ENCODE peak calls at places on chromosome 11, in four cellular contexts. D is cardiac muscle cell, R is colonic mucosa, V is IMR-90. U is an unnamed sample.

GRCh38 chr11:13343931-13344717 is 66.5 kb downstream of the BMAL1 start:
- DNase-seq in D (peak; percentile 83), R (peak; percentile 75), V (peak; percentile 79), U (peak; percentile 81)

GRCh38 chr11:118923721-118924587 is 1.8 kb downstream of the BCL9L start:
- DNase-seq in V (no peak), R (peak; percentile 61), D (no peak), U (peak; percentile 44)

GRCh38 chr11:77151804-77152513 is 23.9 kb downstream of the MYO7A start:
- DNase-seq in D (peak; percentile 70), V (peak; percentile 32), R (no peak), U (no peak)

GRCh38 chr11:117584056-117584830 is 212.8 kb downstream of the DSCAML1 start:
- DNase-seq in D (peak; percentile 2), R (no peak), V (peak; percentile 2), U (peak; percentile 64)

GRCh38 chr11:6919698-6920097 is 1.1 kb upstream of the OR2D3 start:
- DNase-seq in D (no peak), V (no peak), R (no peak), U (no peak)

GRCh38 chr11:77467993-77468392 is 5.9 kb downstream of the PAK1 start:
- DNase-seq in V (no peak), R (no peak), D (peak; percentile 41), U (peak; percentile 13)

GRCh38 chr11:60880635-60881282 is 13.4 kb downstream of the ZP1 start:
- DNase-seq in D (no peak), R (no peak), V (no peak), U (no peak)

GRCh38 chr11:15117751-15118150 is 3.0 kb downstream of the INSC start:
- DNase-seq in V (no peak), R (no peak), D (no peak), U (no peak)

GRCh38 chr11:98835336-98835735 is 185.4 kb upstream of the CNTN5 start:
- DNase-seq in V (no peak), D (peak; percentile 0), R (no peak), U (no peak)

GRCh38 chr11:69541001-69541285 is 59.5 kb downstream of the LINC01488 start:
- DNase-seq in D (no peak), R (no peak), V (no peak), U (peak; percentile 35)

GRCh38 chr11:72191961-72192381 is at the start of gene FOLR1:
- DNase-seq in D (no peak), V (no peak), R (no peak), U (peak; percentile 11)

GRCh38 chr11:18393581-18394299 is 623 bp upstream of the LDHA start:
- DNase-seq in D (no peak), V (no peak), R (peak; percentile 34), U (no peak)

GRCh38 chr11:57659669-57660068 is 2.1 kb downstream of the CLP1 start:
- DNase-seq in R (no peak), V (no peak), D (no peak), U (no peak)

GRCh38 chr11:96256213-96256580 is 86.8 kb downstream of the MAML2 start:
- DNase-seq in V (no peak), R (no peak), D (no peak), U (no peak)

GRCh38 chr11:80028998-80029397 is 588.2 kb upstream of the TENM4 start:
- DNase-seq in R (no peak), D (no peak), V (no peak), U (no peak)

GRCh38 chr11:30143098-30143705 is 87.6 kb upstream of the FSHB start:
- DNase-seq in D (peak; percentile 58), V (peak; percentile 15), R (no peak), U (peak; percentile 41)

GRCh38 chr11:46272816-46273427 is 4.5 kb upstream of the CREB3L1 start:
- DNase-seq in V (peak; percentile 76), R (peak; percentile 84), D (peak; percentile 79), U (peak; percentile 89)

GRCh38 chr11:104997288-104997687 is 25.7 kb downstream of the CASP5 start:
- DNase-seq in R (no peak), D (peak; percentile 67), V (no peak), U (no peak)

GRCh38 chr11:64745523-64746328 is 1.8 kb upstream of the RASGRP2 start:
- DNase-seq in V (peak; percentile 22), D (peak; percentile 75), R (peak; percentile 60), U (peak; percentile 59)

GRCh38 chr11:2302844-2303626 is 1.2 kb downstream of the TSPAN32 start:
- DNase-seq in D (no peak), R (peak; percentile 16), V (no peak), U (no peak)

GRCh38 chr11:69483696-69484426 is 2.4 kb downstream of the LINC01488 start:
- DNase-seq in R (no peak), V (no peak), D (no peak), U (no peak)

GRCh38 chr11:3747704-3748103 is 49.6 kb downstream of the NUP98 start:
- DNase-seq in D (peak; percentile 83), V (peak; percentile 89), R (no peak), U (peak; percentile 92)

GRCh38 chr11:94649254-94649653 is 82.1 kb downstream of the PIWIL4 start:
- DNase-seq in V (no peak), D (no peak), R (no peak), U (no peak)

GRCh38 chr11:74466916-74467885 is at the start of gene KCNE3:
- DNase-seq in D (peak; percentile 70), R (peak; percentile 77), V (no peak), U (peak; percentile 44)

GRCh38 chr11:70068950-70069349 is 9.2 kb upstream of the ANO1 start:
- DNase-seq in V (no peak), D (no peak), R (no peak), U (no peak)

GRCh38 chr11:70580036-70580805 is 181.9 kb downstream of the CTTN start:
- DNase-seq in V (no peak), R (no peak), D (peak; percentile 22), U (peak; percentile 8)

GRCh38 chr11:20310596-20311394 is 52.7 kb upstream of the HTATIP2 start:
- DNase-seq in D (no peak), V (no peak), R (no peak), U (no peak)

GRCh38 chr11:119722281-119722794 is 6.7 kb downstream of the NECTIN1 start:
- DNase-seq in V (no peak), R (peak; percentile 55), D (no peak), U (no peak)

GRCh38 chr11:122491486-122491885 is 164.0 kb upstream of the UBASH3B start:
- DNase-seq in R (no peak), D (peak; percentile 64), V (peak; percentile 75), U (peak; percentile 67)

GRCh38 chr11:92623055-92623454 is 346.4 kb upstream of the MTNR1B start:
- DNase-seq in R (no peak), D (no peak), V (no peak), U (no peak)

GRCh38 chr11:20238712-20239111 is 78.4 kb upstream of the DBX1 start:
- DNase-seq in D (no peak), R (peak; percentile 73), V (no peak), U (no peak)

GRCh38 chr11:95459268-95460040 is 228.5 kb upstream of the SESN3 start:
- DNase-seq in V (no peak), D (peak; percentile 71), R (no peak), U (peak; percentile 64)

GRCh38 chr11:30310623-30311022 is 12.3 kb upstream of the ARL14EP start:
- DNase-seq in R (no peak), D (no peak), V (no peak), U (no peak)

GRCh38 chr11:65487467-65488272 is 11.2 kb upstream of the MALAT1 start:
- DNase-seq in R (peak; percentile 97), D (peak; percentile 100), V (peak; percentile 100), U (peak; percentile 100)

DNA sequence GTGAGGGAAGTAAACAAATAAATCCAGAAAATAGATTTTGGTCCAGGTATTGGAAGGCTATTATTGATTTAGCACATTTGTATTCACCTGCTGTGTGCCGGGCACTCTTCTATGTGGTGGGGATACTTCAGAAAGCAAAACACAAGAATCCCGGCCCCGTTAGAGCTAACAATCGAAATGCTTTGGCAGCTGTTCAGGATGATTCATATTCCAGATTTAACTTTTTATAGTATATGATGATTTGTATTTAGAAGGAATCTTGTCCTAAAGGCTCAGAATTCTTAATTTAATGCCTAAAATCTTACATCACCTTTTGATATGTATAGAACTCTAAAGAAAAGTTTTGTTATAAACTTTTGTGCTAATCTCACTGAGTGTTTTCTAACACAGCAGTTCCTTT is 28.0 kb downstream of the ZC3H12C start:
- DNase-seq in R (no peak), V (peak; percentile 81), D (peak; percentile 77), U (peak; percentile 74)
- H3K4me1 ChIP-seq in R (no peaks in the 10 kb centered on the region), V (peaks cover 2% of the 10 kb centered on the region), D (no peaks in the 10 kb centered on the region), U (peaks cover 24% of the 10 kb centered on the region)

DNA sequence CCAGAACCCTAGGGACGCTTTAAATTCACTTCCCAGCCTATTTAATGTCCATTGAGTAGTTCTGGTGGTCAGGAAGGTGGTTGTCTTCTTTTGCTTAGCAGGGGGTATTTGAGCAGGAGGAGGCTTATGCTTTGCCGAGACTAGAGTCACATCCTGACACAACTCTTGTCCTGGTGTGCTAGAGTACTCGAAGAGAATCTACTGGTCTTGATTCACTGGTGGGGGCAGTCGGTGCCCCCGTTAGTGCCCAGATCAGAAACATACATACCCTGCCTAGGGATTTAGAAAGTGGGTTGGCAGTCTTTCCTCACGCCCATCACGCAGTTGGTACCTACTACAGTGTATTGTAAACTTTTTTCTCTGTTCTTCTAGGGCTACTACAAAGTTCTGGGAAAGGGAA is 2.7 kb downstream of the RPL27A start:
- DNase-seq in D (no peak), V (no peak), R (no peak), U (no peak)
- H3K4me1 ChIP-seq in D (peaks cover 5% of the 10 kb centered on the region), V (peaks cover 7% of the 10 kb centered on the region), R (peaks cover 20% of the 10 kb centered on the region), U (peaks cover 30% of the 10 kb centered on the region)

GRCh38 chr11:59770869-59771268 is 15.7 kb downstream of the STX3 start:
- DNase-seq in V (no peak), D (no peak), R (no peak), U (no peak)

GRCh38 chr11:59769086-59769485 is 13.9 kb downstream of the STX3 start:
- DNase-seq in D (no peak), R (no peak), V (no peak), U (no peak)

GRCh38 chr11:59770324-59770723 is 15.1 kb downstream of the STX3 start:
- DNase-seq in D (no peak), R (no peak), V (no peak), U (no peak)

GRCh38 chr11:59771605-59772004 is 16.4 kb downstream of the STX3 start:
- DNase-seq in R (no peak), V (no peak), D (no peak), U (no peak)

GRCh38 chr11:59769828-59770227 is 14.7 kb downstream of the STX3 start:
- DNase-seq in D (no peak), R (no peak), V (no peak), U (no peak)
- H3K4me1 ChIP-seq in D (peaks cover 6% of the 10 kb centered on the region), R (peaks cover 17% of the 10 kb centered on the region), V (no peaks in the 10 kb centered on the region), U (no peaks in the 10 kb centered on the region)

GRCh38 chr11:68334923-68335322 is 22.5 kb downstream of the LRP5 start:
- DNase-seq in D (no peak), R (no peak), V (no peak), U (no peak)

GRCh38 chr11:68338041-68338800 is 25.8 kb downstream of the LRP5 start:
- DNase-seq in V (peak; percentile 72), R (no peak), D (no peak), U (peak; percentile 85)

GRCh38 chr11:68335693-68336092 is 23.3 kb downstream of the LRP5 start:
- DNase-seq in V (no peak), R (no peak), D (no peak), U (no peak)

GRCh38 chr11:68340003-68340767 is 27.8 kb downstream of the LRP5 start:
- DNase-seq in V (no peak), D (no peak), R (no peak), U (no peak)

DNA sequence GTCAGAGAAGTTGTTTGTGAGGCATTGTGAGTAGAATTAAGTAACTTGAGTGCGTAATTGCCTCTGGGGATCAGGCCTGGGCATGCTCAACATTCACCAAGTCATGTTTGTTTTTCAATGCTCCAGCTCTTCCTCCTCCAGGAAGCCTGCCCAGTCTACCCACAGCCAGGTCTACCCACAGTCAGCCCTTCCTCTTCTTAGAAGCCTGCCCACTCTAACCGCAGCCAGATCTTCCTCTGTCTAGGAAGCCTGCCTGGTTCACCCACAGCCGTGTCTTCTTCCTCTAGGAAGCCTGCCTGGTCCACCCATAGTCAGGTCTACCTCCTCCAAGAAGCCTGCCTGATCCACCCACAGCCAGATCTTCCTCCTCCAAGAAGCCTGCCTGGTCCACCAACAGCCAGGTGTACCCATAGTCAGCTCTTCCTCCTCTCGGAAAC is 25.0 kb downstream of the LRP5 start:
- DNase-seq in D (no peak), R (no peak), V (no peak), U (no peak)
- H3K4me1 ChIP-seq in D (peaks cover 14% of the 10 kb centered on the region), R (no peaks in the 10 kb centered on the region), V (peaks cover 21% of the 10 kb centered on the region), U (peaks cover 17% of the 10 kb centered on the region)

U was measured in GM23248.